ENCODE peak calls at places on chromosomes 16 and 17, in seven cellular contexts. Q is neural progenitor cell, O is PC-3, F is GM23338, I is GM23248, D is HCT116, R is hepatocyte. N is an unnamed sample.

GRCh38 chr16:79825002-79825401 is 224.5 kb upstream of the MAF start:
- DNase-seq in Q (no peak), O (no peak), F (no peak), I (no peak), D (no peak), R (no peak), N (no peak)

GRCh38 chr17:21462259-21462658 is 86.1 kb downstream of the KCNJ12 start:
- DNase-seq in Q (peak), O (no peak), F (no peak), I (no peak), D (no peak), R (no peak), N (no peak)

GRCh38 chr17:2808367-2809335 is 12.4 kb downstream of the RAP1GAP2 start:
- DNase-seq in Q (no peak), O (no peak), F (no peak), I (no peak), D (no peak), R (peak), N (no peak)

GRCh38 chr17:57067781-57068180 is 17.3 kb upstream of the AKAP1 start:
- DNase-seq in Q (no peak), O (no peak), F (no peak), I (no peak), D (no peak), R (no peak), N (no peak)

GRCh38 chr16:63361032-63361624 is 1324.9 kb upstream of the CDH8 start:
- DNase-seq in Q (peak), O (peak), F (peak), I (peak), D (peak), R (peak), N (peak)

GRCh38 chr17:49723423-49723822 is 15.7 kb upstream of the SLC35B1 start:
- DNase-seq in Q (no peak), O (no peak), F (no peak), I (no peak), D (no peak), R (no peak), N (no peak)

GRCh38 chr16:29025218-29025617 is 40.4 kb downstream of the LAT start:
- DNase-seq in Q (no peak), O (no peak), F (no peak), I (no peak), D (no peak), R (no peak), N (no peak)

GRCh38 chr17:41966453-41967140 is at the start of gene CNP:
- DNase-seq in Q (peak), O (peak), F (peak), I (peak), D (peak), R (peak), N (peak)

GRCh38 chr17:32350662-32351418 is 883 bp downstream of the ZNF207 start:
- DNase-seq in Q (peak), O (peak), F (peak), I (peak), D (no peak), R (peak), N (peak)

GRCh38 chr17:40020146-40020545 is 4.9 kb downstream of the CSF3 start:
- DNase-seq in Q (no peak), O (no peak), F (no peak), I (no peak), D (no peak), R (no peak), N (no peak)

GRCh38 chr16:81668243-81669097 is 110.6 kb upstream of the PLCG2 start:
- DNase-seq in Q (no peak), O (no peak), F (no peak), I (peak), D (no peak), R (no peak), N (no peak)

GRCh38 chr17:76545918-76546555 is 6.2 kb downstream of the PRCD start:
- DNase-seq in Q (no peak), O (no peak), F (peak), I (no peak), D (no peak), R (no peak), N (no peak)

GRCh38 chr17:64174686-64175456 is 44.9 kb upstream of the ERN1 start:
- DNase-seq in Q (no peak), O (no peak), F (no peak), I (peak), D (no peak), R (no peak), N (no peak)

GRCh38 chr16:23141959-23142740 is 7.1 kb downstream of the USP31 start:
- DNase-seq in Q (no peak), O (no peak), F (no peak), I (no peak), D (no peak), R (no peak), N (no peak)

GRCh38 chr16:1784977-1785845 is 2.5 kb downstream of the NUBP2 start:
- DNase-seq in Q (no peak), O (no peak), F (no peak), I (no peak), D (no peak), R (no peak), N (no peak)

GRCh38 chr16:3022208-3022696 is 1.5 kb downstream of the HCFC1R1 start:
- DNase-seq in Q (peak), O (peak), F (peak), I (peak), D (peak), R (peak), N (no peak)

GRCh38 chr16:88063201-88063773 is 112.1 kb downstream of the BANP start:
- DNase-seq in Q (no peak), O (no peak), F (no peak), I (peak), D (peak), R (no peak), N (no peak)

GRCh38 chr16:87815567-87815966 is 49.8 kb upstream of the KLHDC4 start:
- DNase-seq in Q (peak), O (no peak), F (no peak), I (no peak), D (no peak), R (no peak), N (no peak)

GRCh38 chr17:43905985-43906852 is 1.1 kb downstream of the MPP2 start:
- DNase-seq in Q (peak), O (no peak), F (peak), I (peak), D (no peak), R (peak), N (no peak)

GRCh38 chr16:869823-870641 is 69.5 kb upstream of the GNG13 start:
- DNase-seq in Q (no peak), O (no peak), F (no peak), I (no peak), D (no peak), R (no peak), N (no peak)

GRCh38 chr16:25217921-25218320 is 1.2 kb downstream of the AQP8 start:
- DNase-seq in Q (no peak), O (no peak), F (no peak), I (no peak), D (no peak), R (no peak), N (no peak)

GRCh38 chr16:53745753-53746258 is 41.9 kb downstream of the FTO start:
- DNase-seq in Q (no peak), O (peak), F (peak), I (peak), D (peak), R (no peak), N (no peak)

GRCh38 chr16:89581861-89582563 is 6.5 kb downstream of the CPNE7 start:
- DNase-seq in Q (no peak), O (peak), F (no peak), I (peak), D (no peak), R (peak), N (no peak)

GRCh38 chr17:41793749-41794602 is 7.5 kb upstream of the JUP start:
- DNase-seq in Q (peak), O (no peak), F (peak), I (peak), D (no peak), R (peak), N (no peak)

GRCh38 chr17:19713901-19714361 is 2.5 kb downstream of the SLC47A2 start:
- DNase-seq in Q (no peak), O (no peak), F (peak), I (no peak), D (no peak), R (no peak), N (no peak)

GRCh38 chr17:57106836-57107497 is 21.9 kb downstream of the AKAP1 start:
- DNase-seq in Q (no peak), O (no peak), F (no peak), I (no peak), D (no peak), R (no peak), N (no peak)

GRCh38 chr16:56911771-56912541 is 20.0 kb upstream of the HERPUD1 start:
- DNase-seq in Q (peak), O (no peak), F (no peak), I (peak), D (no peak), R (no peak), N (peak)

GRCh38 chr17:71392715-71393567 is 727.9 kb upstream of the SOX9 start:
- DNase-seq in Q (no peak), O (peak), F (no peak), I (peak), D (no peak), R (no peak), N (no peak)

GRCh38 chr17:41710472-41711090 is 1.6 kb upstream of the GAST start:
- DNase-seq in Q (no peak), O (peak), F (no peak), I (peak), D (no peak), R (no peak), N (no peak)

GRCh38 chr17:35766903-35767510 is 6.3 kb downstream of the C17orf50 start:
- DNase-seq in Q (no peak), O (peak), F (no peak), I (peak), D (no peak), R (peak), N (peak)

GRCh38 chr17:35352284-35352683 is 21.1 kb downstream of the SLFN11 start:
- DNase-seq in Q (no peak), O (no peak), F (no peak), I (no peak), D (no peak), R (no peak), N (no peak)

GRCh38 chr17:56815711-56816110 is 18.0 kb downstream of the C17orf67 start:
- DNase-seq in Q (no peak), O (peak), F (no peak), I (peak), D (no peak), R (no peak), N (no peak)

GRCh38 chr17:4641297-4642195 is at the start of gene ALOX15:
- DNase-seq in Q (peak), O (no peak), F (peak), I (no peak), D (no peak), R (no peak), N (no peak)
- H3K4me3 ChIP-seq in Q (peak), O (no peak), F (peak), I (no peak), D (no peak), R (no peak), N (no peak)

GRCh38 chr16:52346709-52347108 is 200.2 kb downstream of the TOX3 start:
- DNase-seq in Q (no peak), O (no peak), F (no peak), I (no peak), D (no peak), R (no peak), N (no peak)

GRCh38 chr16:52353249-52353648 is 193.7 kb downstream of the TOX3 start:
- DNase-seq in Q (no peak), O (no peak), F (no peak), I (no peak), D (no peak), R (no peak), N (no peak)

GRCh38 chr16:52350031-52350430 is 196.9 kb downstream of the TOX3 start:
- DNase-seq in Q (no peak), O (no peak), F (no peak), I (no peak), D (no peak), R (no peak), N (no peak)
- TF ChIP-seq EZH2 in Q (no peak), O (no peak), F (no peak), I (no peak), D (no peak), R (no peak), N (no peak)

DNA sequence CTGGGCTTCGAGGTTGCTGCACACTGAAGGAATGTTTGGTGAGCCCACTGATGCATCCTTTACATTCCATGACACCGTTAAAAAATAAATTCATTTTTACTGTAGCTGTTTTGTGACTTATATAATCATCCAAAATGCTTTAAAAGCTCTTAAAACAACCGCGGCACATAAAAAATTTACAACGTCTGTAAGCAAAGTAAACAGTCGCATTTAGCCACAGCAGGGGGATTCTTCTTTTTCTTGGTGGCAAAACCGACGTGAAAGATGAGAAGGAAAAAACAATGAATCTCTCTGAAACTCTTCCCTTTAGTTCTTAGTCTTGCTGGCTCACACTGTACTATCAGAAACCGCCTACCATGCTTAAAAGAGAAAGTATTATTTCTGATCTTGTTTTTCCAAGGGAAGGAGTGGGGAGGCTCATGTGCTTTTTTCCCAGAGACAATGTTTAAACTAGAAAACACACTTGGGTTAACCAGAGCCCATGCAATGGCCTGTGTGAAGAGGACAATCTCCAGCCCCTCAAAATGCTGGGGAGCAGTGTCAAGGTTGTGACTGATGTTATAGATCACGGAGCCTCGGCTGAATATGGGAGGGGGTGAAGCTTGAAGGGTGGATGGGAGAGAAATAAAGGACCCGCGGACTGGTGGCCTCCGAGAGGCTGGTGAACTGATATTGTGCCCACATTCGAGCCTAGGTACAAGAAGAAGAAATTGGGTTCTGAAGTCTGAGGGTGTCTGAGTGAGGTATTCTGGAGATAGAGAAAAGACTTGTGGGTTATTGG is 91.1 kb downstream of the IRF8 start:
- DNase-seq in Q (no peak), O (no peak), F (no peak), I (no peak), D (no peak), R (peak), N (no peak)
- TF ChIP-seq EZH2phosphoT487 in Q (no peak), O (no peak), F (no peak), I (no peak), D (no peak), R (no peak), N (no peak)

GRCh38 chr17:6761817-6762216 is 6.0 kb downstream of the XAF1 start:
- DNase-seq in Q (no peak), O (no peak), F (no peak), I (no peak), D (no peak), R (no peak), N (no peak)
- H3K4me3 ChIP-seq in Q (no peak), O (no peak), F (no peak), I (no peak), D (no peak), R (no peak), N (no peak)

GRCh38 chr17:80443916-80444708 is 29.1 kb downstream of the ENDOV start:
- DNase-seq in Q (peak), O (no peak), F (peak), I (no peak), D (no peak), R (no peak), N (no peak)

GRCh38 chr17:80443498-80443897 is 28.5 kb downstream of the ENDOV start:
- DNase-seq in Q (no peak), O (no peak), F (no peak), I (no peak), D (no peak), R (no peak), N (no peak)

GRCh38 chr17:80446645-80447405 is 29.6 kb downstream of the NPTX1 start:
- DNase-seq in Q (no peak), O (peak), F (no peak), I (peak), D (no peak), R (no peak), N (no peak)

GRCh38 chr17:80447790-80448189 is 28.6 kb downstream of the NPTX1 start:
- DNase-seq in Q (no peak), O (no peak), F (no peak), I (no peak), D (no peak), R (no peak), N (no peak)

GRCh38 chr17:80445152-80446110 is 30.5 kb downstream of the ENDOV start:
- DNase-seq in Q (no peak), O (no peak), F (no peak), I (no peak), D (no peak), R (no peak), N (no peak)
- TF ChIP-seq EZH2 in Q (no peak), O (no peak), F (no peak), I (no peak), D (no peak), R (no peak), N (no peak)

DNA sequence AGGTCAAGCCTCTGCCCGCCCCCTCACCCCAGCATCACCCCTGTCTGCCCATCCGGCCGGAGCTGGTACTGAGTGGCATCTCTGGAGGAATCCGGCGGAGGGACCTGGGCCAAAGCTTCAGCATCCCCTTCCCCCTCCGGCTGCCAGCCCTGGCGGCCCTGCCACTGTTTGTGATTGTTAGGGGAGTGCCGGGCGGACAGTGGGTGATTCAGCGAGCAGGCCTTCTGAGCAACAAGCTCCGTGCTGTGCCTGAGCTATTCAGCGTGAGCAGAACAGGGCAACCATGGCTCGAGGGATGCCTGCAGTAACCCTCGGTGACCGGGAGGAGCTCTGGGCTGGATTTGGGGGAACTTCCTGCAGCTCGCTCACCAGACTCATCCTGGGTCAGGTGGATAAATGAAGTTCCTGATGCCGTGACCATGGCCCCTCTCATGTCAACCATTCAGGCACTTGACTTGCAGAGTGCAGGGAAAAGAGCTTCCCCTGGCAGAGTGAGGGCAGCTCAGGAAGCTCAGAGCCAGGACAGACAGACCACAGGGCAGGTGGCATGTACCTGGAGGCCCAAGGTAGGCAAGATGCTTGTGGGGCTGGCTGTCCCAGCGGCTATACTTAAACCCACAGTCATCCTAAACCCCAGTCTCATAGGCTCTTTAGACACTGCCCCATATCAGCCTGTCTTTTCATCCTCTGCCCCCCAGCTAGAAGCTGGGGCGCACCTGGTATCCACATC is 24.3 kb upstream of the MLKL start:
- DNase-seq in Q (no peak), O (no peak), F (no peak), I (peak), D (no peak), R (no peak), N (no peak)
- TF ChIP-seq EZH2phosphoT487 in Q (no peak), O (no peak), F (no peak), I (no peak), D (no peak), R (no peak), N (no peak)

GRCh38 chr17:68567035-68567434 is 34.1 kb downstream of the FAM20A start:
- DNase-seq in Q (no peak), O (no peak), F (no peak), I (no peak), D (no peak), R (peak), N (no peak)

GRCh38 chr17:68565656-68566055 is 35.5 kb downstream of the FAM20A start:
- DNase-seq in Q (no peak), O (no peak), F (no peak), I (no peak), D (no peak), R (no peak), N (no peak)

GRCh38 chr17:68564415-68565111 is 36.6 kb downstream of the FAM20A start:
- DNase-seq in Q (no peak), O (no peak), F (no peak), I (peak), D (no peak), R (no peak), N (no peak)

GRCh38 chr17:68567581-68567980 is 33.6 kb downstream of the FAM20A start:
- DNase-seq in Q (no peak), O (no peak), F (no peak), I (no peak), D (no peak), R (no peak), N (no peak)

GRCh38 chr17:68566145-68566738 is 34.9 kb downstream of the FAM20A start:
- DNase-seq in Q (no peak), O (no peak), F (no peak), I (peak), D (no peak), R (no peak), N (no peak)
- H3K4me3 ChIP-seq in Q (no peak), O (no peak), F (no peak), I (no peak), D (no peak), R (no peak), N (no peak)

DNA sequence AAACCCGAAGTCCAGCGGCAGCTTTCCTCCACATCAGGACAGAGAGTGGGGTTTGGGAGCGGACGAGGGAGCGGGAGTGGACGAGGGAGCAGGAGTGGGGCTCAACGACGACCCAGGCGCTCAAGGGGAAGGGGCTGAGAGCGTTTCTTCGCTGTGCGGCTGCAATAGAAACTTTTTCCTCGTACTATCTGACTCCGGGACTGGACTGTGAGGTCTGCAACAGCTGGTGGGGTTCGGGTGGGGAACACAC is 1.4 kb downstream of the FAM20A start:
- DNase-seq in Q (no peak), O (no peak), F (no peak), I (no peak), D (no peak), R (no peak), N (no peak)
- TF ChIP-seq EZH2 in Q (peak), O (no peak), F (no peak), I (no peak), D (no peak), R (no peak), N (no peak)

GRCh38 chr17:38919316-38920078 is 5.9 kb upstream of the LASP1NB start:
- DNase-seq in Q (no peak), O (no peak), F (no peak), I (no peak), D (no peak), R (no peak), N (no peak)
- TF ChIP-seq EZH2phosphoT487 in Q (no peak), O (no peak), F (no peak), I (no peak), D (no peak), R (no peak), N (no peak)

N was measured in MM.1S.